ENCODE peak calls at places on chromosome 7, in six cellular contexts. One of them, this sample, is unnamed.
A peak's percentile ranks its signal among the peaks of the same experiment; 100 is the strongest.

GRCh38 chr7:13179011-13179574 is 491.7 kb downstream of the ARL4A start:
- DNase-seq in H1: no peak
- DNase-seq in heart right ventricle: no peak
- DNase-seq in IMR-90: peak; percentile 6
- DNase-seq in stomach: no peak
- DNase-seq in fibroblast of mammary gland: peak; percentile 12
- DNase-seq in this sample: peak; percentile 12

GRCh38 chr7:124020060-124020459 is 12.8 kb downstream of the TMEM229A start:
- DNase-seq in H1: no peak
- DNase-seq in heart right ventricle: no peak
- DNase-seq in IMR-90: no peak
- DNase-seq in stomach: no peak
- DNase-seq in fibroblast of mammary gland: no peak
- DNase-seq in this sample: no peak

GRCh38 chr7:41190615-41191014 is 512.3 kb downstream of the INHBA start:
- DNase-seq in H1: no peak
- DNase-seq in heart right ventricle: no peak
- DNase-seq in IMR-90: no peak
- DNase-seq in stomach: no peak
- DNase-seq in fibroblast of mammary gland: no peak
- DNase-seq in this sample: no peak

GRCh38 chr7:151040616-151041375 is 7.5 kb upstream of the ASIC3 start:
- DNase-seq in H1: no peak
- DNase-seq in heart right ventricle: no peak
- DNase-seq in IMR-90: no peak
- DNase-seq in stomach: no peak
- DNase-seq in fibroblast of mammary gland: no peak
- DNase-seq in this sample: no peak

GRCh38 chr7:108321359-108321758 is 134.9 kb downstream of the NRCAM start:
- DNase-seq in H1: no peak
- DNase-seq in heart right ventricle: no peak
- DNase-seq in IMR-90: no peak
- DNase-seq in stomach: no peak
- DNase-seq in fibroblast of mammary gland: no peak
- DNase-seq in this sample: no peak

GRCh38 chr7:100726998-100727761 is 6.2 kb upstream of the ZAN start:
- DNase-seq in H1: no peak
- DNase-seq in heart right ventricle: no peak
- DNase-seq in IMR-90: peak; percentile 61
- DNase-seq in stomach: no peak
- DNase-seq in fibroblast of mammary gland: peak; percentile 91
- DNase-seq in this sample: no peak

GRCh38 chr7:150738092-150739044 is 1.1 kb downstream of the GIMAP5 start:
- DNase-seq in H1: no peak
- DNase-seq in heart right ventricle: no peak
- DNase-seq in IMR-90: no peak
- DNase-seq in stomach: no peak
- DNase-seq in fibroblast of mammary gland: peak; percentile 39
- DNase-seq in this sample: no peak

GRCh38 chr7:43560742-43561330 is 22.1 kb upstream of the STK17A start:
- DNase-seq in H1: no peak
- DNase-seq in heart right ventricle: no peak
- DNase-seq in IMR-90: no peak
- DNase-seq in stomach: no peak
- DNase-seq in fibroblast of mammary gland: no peak
- DNase-seq in this sample: no peak

GRCh38 chr7:2681954-2682799 is 5.8 kb upstream of the AMZ1 start:
- DNase-seq in H1: no peak
- DNase-seq in heart right ventricle: no peak
- DNase-seq in IMR-90: no peak
- DNase-seq in stomach: no peak
- DNase-seq in fibroblast of mammary gland: no peak
- DNase-seq in this sample: no peak

GRCh38 chr7:158495780-158496179 is 91.8 kb downstream of the PTPRN2 start:
- DNase-seq in H1: peak; percentile 69
- DNase-seq in heart right ventricle: no peak
- DNase-seq in IMR-90: no peak
- DNase-seq in stomach: peak; percentile 49
- DNase-seq in fibroblast of mammary gland: peak; percentile 10
- DNase-seq in this sample: peak; percentile 60

GRCh38 chr7:142412551-142413193 is 154.8 kb upstream of the PRSS58 start:
- DNase-seq in H1: peak; percentile 55
- DNase-seq in heart right ventricle: no peak
- DNase-seq in IMR-90: peak; percentile 73
- DNase-seq in stomach: no peak
- DNase-seq in fibroblast of mammary gland: peak; percentile 75
- DNase-seq in this sample: peak; percentile 64

DNA sequence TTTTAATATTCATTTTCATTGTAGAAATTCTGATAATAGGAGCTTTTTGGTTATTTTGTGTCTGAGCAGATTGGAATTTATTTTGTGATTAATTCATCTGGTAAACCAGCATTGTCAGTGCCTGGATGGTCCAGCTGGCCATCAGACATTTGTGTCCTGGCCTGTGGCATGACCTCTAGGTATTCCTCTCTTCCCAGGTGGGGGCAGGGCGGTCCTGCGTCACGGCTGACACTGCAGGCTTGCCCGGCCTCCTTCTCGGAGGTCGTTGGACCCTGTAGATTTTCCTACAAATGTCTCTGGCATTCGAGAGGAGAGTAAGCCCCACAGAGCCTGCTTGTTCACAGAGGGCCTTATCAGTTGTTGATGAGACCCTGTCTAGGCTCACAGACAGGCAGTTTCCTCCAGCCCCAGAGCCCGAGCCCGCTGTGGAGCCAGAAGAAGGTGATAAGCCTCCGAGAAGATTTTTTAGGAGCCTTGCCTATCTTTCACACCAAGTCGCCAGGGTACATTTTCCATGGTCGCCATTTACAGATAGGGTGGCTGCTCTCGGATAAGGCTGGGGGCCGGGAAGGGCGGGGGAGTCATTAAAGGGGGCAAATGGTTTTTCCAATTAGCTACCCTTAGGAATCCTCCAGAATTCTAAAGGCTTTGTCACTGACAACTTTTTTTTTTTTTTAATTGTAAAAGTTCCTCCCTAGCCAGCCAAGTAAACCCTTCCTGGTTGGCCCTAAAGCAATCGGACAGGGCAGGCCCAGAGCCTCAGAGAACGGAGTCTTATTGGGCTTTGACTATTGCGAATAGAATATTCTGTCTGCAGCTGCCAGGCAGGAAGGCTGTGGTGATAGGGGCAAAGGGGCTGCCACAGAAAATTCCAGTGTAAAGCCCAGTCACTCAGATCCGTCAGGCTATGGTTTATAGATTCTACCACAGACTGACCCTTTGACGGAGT is 78.1 kb upstream of the TBX20 start:
- DNase-seq in H1: no peak
- DNase-seq in heart right ventricle: peak; percentile 36
- DNase-seq in IMR-90: no peak
- DNase-seq in stomach: no peak
- DNase-seq in fibroblast of mammary gland: no peak
- DNase-seq in this sample: peak; percentile 75
- TF ChIP-seq CTCF in H1: no peak
- TF ChIP-seq CTCF in heart right ventricle: no peak
- TF ChIP-seq CTCF in IMR-90: no peak
- TF ChIP-seq CTCF in stomach: no peak
- TF ChIP-seq CTCF in fibroblast of mammary gland: no peak
- TF ChIP-seq CTCF in this sample: no peak

DNA sequence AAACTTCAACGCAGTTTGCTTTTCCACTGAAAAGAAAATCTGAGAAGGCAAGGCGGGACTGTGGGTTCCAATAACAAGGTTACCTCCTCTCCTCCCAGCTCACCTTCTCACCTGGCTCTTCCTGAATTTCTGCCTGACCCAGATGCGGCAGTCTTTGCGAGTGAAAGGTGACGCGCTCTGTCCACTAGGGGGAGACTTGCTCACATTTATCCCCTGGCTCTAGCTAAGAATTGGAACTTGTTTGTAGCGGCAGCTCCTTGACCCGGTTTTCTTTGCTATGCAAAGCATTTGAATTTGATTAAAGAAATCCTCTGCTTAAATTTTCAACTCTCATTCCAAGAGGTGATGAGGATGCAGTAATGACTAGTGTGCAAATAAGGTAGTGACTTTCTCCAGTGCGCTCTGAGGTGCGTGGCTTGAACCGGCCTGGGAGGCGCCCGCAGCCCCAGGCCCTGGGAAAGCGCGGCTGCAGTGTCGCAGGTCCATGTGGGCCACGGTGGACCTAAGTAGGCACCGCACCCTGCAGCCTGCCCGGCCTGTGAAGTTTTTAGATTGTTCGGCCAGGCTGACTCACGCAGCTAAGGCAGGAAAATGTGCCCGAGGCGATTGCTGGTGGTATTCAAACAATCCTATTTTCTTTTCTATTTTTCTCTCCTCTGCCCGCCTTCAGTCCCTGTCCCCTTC is 336.9 kb upstream of the NPSR1 start:
- DNase-seq in H1: peak; percentile 74
- DNase-seq in heart right ventricle: peak; percentile 11
- DNase-seq in IMR-90: peak; percentile 58
- DNase-seq in stomach: peak; percentile 59
- DNase-seq in fibroblast of mammary gland: peak; percentile 62
- DNase-seq in this sample: peak; percentile 82
- H3K4me3 ChIP-seq in H1: peak overlapping the region; percentile 24
- H3K4me3 ChIP-seq in heart right ventricle: peak overlapping the region; percentile 19
- H3K4me3 ChIP-seq in IMR-90: no peak overlapping the region
- H3K4me3 ChIP-seq in stomach: peak overlapping the region; percentile 19
- H3K4me3 ChIP-seq in fibroblast of mammary gland: no peak overlapping the region
- H3K4me3 ChIP-seq in this sample: peak overlapping the region; percentile 9

DNA sequence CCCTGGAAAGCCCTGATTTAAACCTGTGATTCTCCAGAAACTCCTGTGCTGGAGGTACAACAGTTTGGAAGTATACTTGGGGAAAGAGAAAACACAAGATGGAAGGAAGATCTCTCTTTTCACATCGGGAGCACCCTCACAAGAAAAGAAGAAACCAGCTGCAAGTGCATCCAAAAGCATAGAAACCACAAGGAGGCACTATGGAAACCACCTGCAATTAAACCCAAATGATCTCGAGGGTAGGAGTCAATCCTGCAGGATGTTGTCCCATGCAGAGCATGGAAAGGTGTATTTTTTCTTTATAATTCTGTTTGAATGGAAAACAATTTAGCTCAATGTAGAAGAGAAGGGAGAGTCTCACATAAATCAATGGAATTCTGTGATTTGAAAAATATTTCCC is 210.5 kb downstream of the TWIST1 start:
- DNase-seq in H1: no peak
- DNase-seq in heart right ventricle: no peak
- DNase-seq in IMR-90: no peak
- DNase-seq in stomach: no peak
- DNase-seq in fibroblast of mammary gland: no peak
- DNase-seq in this sample: no peak
- TF ChIP-seq CTCF in H1: peak; percentile 48
- TF ChIP-seq CTCF in heart right ventricle: no peak
- TF ChIP-seq CTCF in IMR-90: no peak
- TF ChIP-seq CTCF in stomach: no peak
- TF ChIP-seq CTCF in fibroblast of mammary gland: peak; percentile 25
- TF ChIP-seq CTCF in this sample: peak; percentile 5

GRCh38 chr7:87154569-87154968 is 2.3 kb downstream of the DMTF1 start:
- DNase-seq in H1: no peak
- DNase-seq in heart right ventricle: no peak
- DNase-seq in IMR-90: no peak
- DNase-seq in stomach: no peak
- DNase-seq in fibroblast of mammary gland: no peak
- DNase-seq in this sample: no peak
- H3K4me3 ChIP-seq in H1: peak overlapping the region; percentile 72
- H3K4me3 ChIP-seq in heart right ventricle: peak overlapping the region; percentile 78
- H3K4me3 ChIP-seq in IMR-90: peak overlapping the region; percentile 81
- H3K4me3 ChIP-seq in stomach: peak overlapping the region; percentile 60
- H3K4me3 ChIP-seq in fibroblast of mammary gland: peak overlapping the region; percentile 80
- H3K4me3 ChIP-seq in this sample: peak overlapping the region; percentile 84

DNA sequence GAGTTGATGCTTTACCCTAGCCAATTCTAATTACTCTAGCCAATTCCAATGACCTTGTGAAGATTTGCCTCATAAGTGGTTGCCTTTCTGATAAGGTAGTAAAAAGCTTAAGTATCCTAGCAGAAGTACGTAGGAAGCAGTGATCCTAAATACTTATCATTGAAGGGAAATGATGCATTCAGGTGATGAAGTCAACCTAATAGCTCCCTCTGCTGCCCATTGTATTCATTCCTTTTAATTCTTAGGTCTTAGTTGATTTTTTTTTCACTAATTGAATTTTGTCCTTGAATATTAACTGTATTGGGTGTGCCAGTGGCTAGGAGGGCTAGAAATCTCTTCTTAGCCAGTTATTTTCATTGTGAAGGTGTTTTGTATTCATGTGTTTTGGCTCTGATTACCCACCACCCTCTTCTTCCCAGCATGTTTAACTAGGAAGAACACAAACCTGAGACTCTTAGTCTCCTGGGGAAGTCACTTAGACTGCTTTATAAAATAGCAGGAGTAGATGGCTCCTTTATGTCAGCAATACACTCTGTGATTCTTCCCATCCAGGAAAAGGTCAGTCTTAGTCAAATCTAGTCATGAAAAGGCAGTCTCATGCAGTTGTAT is 46.3 kb downstream of the PLEKHA8 start:
- DNase-seq in H1: no peak
- DNase-seq in heart right ventricle: no peak
- DNase-seq in IMR-90: peak; percentile 60
- DNase-seq in stomach: no peak
- DNase-seq in fibroblast of mammary gland: peak; percentile 67
- DNase-seq in this sample: peak; percentile 45
- TF ChIP-seq CTCF in H1: peak; percentile 21
- TF ChIP-seq CTCF in heart right ventricle: no peak
- TF ChIP-seq CTCF in IMR-90: peak; percentile 55
- TF ChIP-seq CTCF in stomach: peak; percentile 22
- TF ChIP-seq CTCF in fibroblast of mammary gland: peak; percentile 64
- TF ChIP-seq CTCF in this sample: peak; percentile 50

GRCh38 chr7:44749992-44750391 is 1.3 kb downstream of the ZMIZ2 start:
- DNase-seq in H1: no peak
- DNase-seq in heart right ventricle: no peak
- DNase-seq in IMR-90: no peak
- DNase-seq in stomach: no peak
- DNase-seq in fibroblast of mammary gland: no peak
- DNase-seq in this sample: no peak
- H3K4me3 ChIP-seq in H1: peak overlapping the region; percentile 63
- H3K4me3 ChIP-seq in heart right ventricle: peak overlapping the region; percentile 92
- H3K4me3 ChIP-seq in IMR-90: peak overlapping the region; percentile 99
- H3K4me3 ChIP-seq in stomach: peak overlapping the region; percentile 90
- H3K4me3 ChIP-seq in fibroblast of mammary gland: peak overlapping the region; percentile 69
- H3K4me3 ChIP-seq in this sample: no peak overlapping the region

GRCh38 chr7:18361756-18362155 is 133.8 kb upstream of the HDAC9 start:
- DNase-seq in H1: peak; percentile 60
- DNase-seq in heart right ventricle: no peak
- DNase-seq in IMR-90: no peak
- DNase-seq in stomach: peak; percentile 38
- DNase-seq in fibroblast of mammary gland: peak; percentile 65
- DNase-seq in this sample: peak; percentile 56
- TF ChIP-seq CTCF in H1: peak; percentile 32
- TF ChIP-seq CTCF in heart right ventricle: no peak
- TF ChIP-seq CTCF in IMR-90: no peak
- TF ChIP-seq CTCF in stomach: no peak
- TF ChIP-seq CTCF in fibroblast of mammary gland: no peak
- TF ChIP-seq CTCF in this sample: no peak

GRCh38 chr7:77427996-77428603 is 12.0 kb upstream of the GSAP start:
- DNase-seq in H1: no peak
- DNase-seq in heart right ventricle: no peak
- DNase-seq in IMR-90: peak; percentile 78
- DNase-seq in stomach: no peak
- DNase-seq in fibroblast of mammary gland: peak; percentile 73
- DNase-seq in this sample: peak; percentile 67
- H3K4me3 ChIP-seq in H1: no peak overlapping the region
- H3K4me3 ChIP-seq in heart right ventricle: no peak overlapping the region
- H3K4me3 ChIP-seq in IMR-90: no peak overlapping the region
- H3K4me3 ChIP-seq in stomach: no peak overlapping the region
- H3K4me3 ChIP-seq in fibroblast of mammary gland: no peak overlapping the region
- H3K4me3 ChIP-seq in this sample: no peak overlapping the region

This sample was measured in cardiac muscle cell.